ENCODE peak calls at places on chromosomes 4 and X, in four cellular contexts. V is RPMI8226, N is MG63, M is NCI-H1694. A is an unnamed sample.

GRCh38 chr4:80197132-80197573 is at the start of gene PRDM8:
- DNase-seq in N (peak), M (peak), V (no peak), A (no peak)

GRCh38 chr4:24471623-24472510 is 112.5 kb downstream of the DHX15 start:
- DNase-seq in N (no peak), V (no peak), M (no peak), A (peak)

GRCh38 chr4:108830509-108831244 is 67.8 kb upstream of the ETNPPL start:
- DNase-seq in V (peak), M (no peak), N (no peak), A (no peak)

GRCh38 chr4:124321370-124321769 is 391.2 kb downstream of the ANKRD50 start:
- DNase-seq in V (no peak), N (no peak), M (no peak), A (no peak)

GRCh38 chr4:110518889-110519490 is 43.0 kb downstream of the ENPEP start:
- DNase-seq in V (peak), M (no peak), N (no peak), A (no peak)

GRCh38 chr4:142348489-142349076 is 497.5 kb downstream of the INPP4B start:
- DNase-seq in N (no peak), V (no peak), M (no peak), A (no peak)

GRCh38 chr4:69095301-69095731 is 958 bp upstream of the UGT2B7 start:
- DNase-seq in N (peak), V (no peak), M (no peak), A (no peak)

GRCh38 chr4:38322709-38323108 is 341.3 kb upstream of the KLF3 start:
- DNase-seq in M (no peak), V (no peak), N (peak), A (no peak)

GRCh38 chr4:107893171-107894137 is 37.9 kb upstream of the CYP2U1 start:
- DNase-seq in N (no peak), V (no peak), M (no peak), A (no peak)

GRCh38 chrX:122512561-122513072 is 671.5 kb upstream of the GRIA3 start:
- DNase-seq in N (no peak), M (no peak), V (no peak), A (no peak)

GRCh38 chr4:10096201-10096975 is 20.2 kb downstream of the WDR1 start:
- DNase-seq in N (peak), M (no peak), V (peak), A (no peak)

GRCh38 chr4:99998062-99998880 is 48.2 kb upstream of the H2AZ1 start:
- DNase-seq in N (no peak), M (peak), V (peak), A (no peak)

GRCh38 chr4:8045909-8046308 is 106.2 kb upstream of the AFAP1 start:
- DNase-seq in M (no peak), V (no peak), N (no peak), A (no peak)

GRCh38 chr4:89556596-89557305 is 249.2 kb upstream of the GPRIN3 start:
- DNase-seq in N (no peak), V (no peak), M (no peak), A (no peak)

GRCh38 chrX:42691196-42691595 is 86.8 kb downstream of the PPP1R2C start:
- DNase-seq in V (no peak), M (no peak), N (no peak), A (no peak)

GRCh38 chr4:85707591-85707990 is 232.6 kb downstream of the ARHGAP24 start:
- DNase-seq in V (peak), M (no peak), N (no peak), A (peak)

GRCh38 chr4:141684785-141685184 is 48.4 kb downstream of the IL15 start:
- DNase-seq in M (no peak), N (no peak), V (no peak), A (no peak)

GRCh38 chr4:13922873-13923645 is 295.5 kb upstream of the BOD1L1 start:
- DNase-seq in M (no peak), N (no peak), V (no peak), A (no peak)

GRCh38 chr4:10716163-10716562 is 31.6 kb upstream of the CLNK start:
- DNase-seq in V (no peak), N (no peak), M (no peak), A (no peak)